ENCODE peak calls at places on chromosomes 16 and 17, in four cellular contexts. D, V, C and X are unnamed samples. For H3K27me3, the result is how much of the 10 kb centered on the place peaks cover.

GRCh38 chr17:69466451-69466850 is 52.0 kb downstream of the MAP2K6 start:
- DNase-seq in D (no peak), V (no peak), C (no peak), X (no peak)

GRCh38 chr17:31512796-31513195 is 121.3 kb downstream of the RAB11FIP4 start:
- DNase-seq in D (no peak), V (no peak), C (no peak), X (no peak)

GRCh38 chr16:61926766-61927165 is 109.5 kb downstream of the CDH8 start:
- DNase-seq in D (no peak), V (no peak), C (no peak), X (no peak)

GRCh38 chr17:51166987-51167931 is 1.0 kb downstream of the NME2 start:
- DNase-seq in D (peak), V (no peak), C (peak), X (peak)

GRCh38 chr17:7997186-7997585 is 5.2 kb upstream of the GUCY2D start:
- DNase-seq in D (no peak), V (no peak), C (no peak), X (peak)

GRCh38 chr16:69424935-69425784 is 741 bp downstream of the CYB5B start:
- DNase-seq in D (no peak), V (no peak), C (no peak), X (no peak)

GRCh38 chr16:27428035-27428785 is 26.2 kb downstream of the IL21R start:
- DNase-seq in D (no peak), V (no peak), C (peak), X (no peak)

GRCh38 chr17:4854181-4854681 is 21.1 kb downstream of the MINK1 start:
- DNase-seq in D (no peak), V (no peak), C (no peak), X (peak)

GRCh38 chr17:37273419-37274051 is 102.2 kb upstream of the C17orf78 start:
- DNase-seq in D (peak), V (no peak), C (no peak), X (peak)

GRCh38 chr17:61208301-61209098 is 191.1 kb upstream of the TBX2 start:
- DNase-seq in D (no peak), V (no peak), C (no peak), X (peak)

GRCh38 chr17:700504-701094 is 14.0 kb downstream of the VPS53 start:
- DNase-seq in D (peak), V (no peak), C (no peak), X (peak)

GRCh38 chr17:7858487-7858832 is 657 bp downstream of the CYB5D1 start:
- DNase-seq in D (peak), V (no peak), C (no peak), X (peak)

GRCh38 chr17:52048503-52048902 is 110.0 kb downstream of the CA10 start:
- DNase-seq in D (no peak), V (no peak), C (no peak), X (no peak)

GRCh38 chr16:11151156-11151904 is 104.7 kb downstream of the SOCS1 start:
- DNase-seq in D (no peak), V (no peak), C (no peak), X (no peak)

GRCh38 chr16:88533945-88534641 is 36.1 kb upstream of the ZC3H18 start:
- DNase-seq in D (no peak), V (no peak), C (peak), X (peak)

GRCh38 chr16:81885976-81886586 is 107.0 kb downstream of the PLCG2 start:
- DNase-seq in D (peak), V (no peak), C (peak), X (peak)

GRCh38 chr17:30788918-30789317 is 35.6 kb downstream of the CRLF3 start:
- DNase-seq in D (no peak), V (no peak), C (no peak), X (peak)

GRCh38 chr16:77194295-77195231 is 3.6 kb downstream of the MON1B start:
- DNase-seq in D (no peak), V (no peak), C (peak), X (no peak)

GRCh38 chr16:27625050-27625697 is 75.2 kb downstream of the KATNIP start:
- DNase-seq in D (no peak), V (no peak), C (no peak), X (peak)

GRCh38 chr16:780296-780695 is 7.9 kb downstream of the RPUSD1 start:
- DNase-seq in D (no peak), V (no peak), C (no peak), X (no peak)
- H3K27me3 ChIP-seq in D (under half), V (under half), C (under half), X (under half)

GRCh38 chr16:66536525-66536924 is 13.4 kb downstream of the TK2 start:
- DNase-seq in D (no peak), V (no peak), C (no peak), X (no peak)
- TF ChIP-seq CHD1 in D (no peak), V (no peak), C (no peak), X (no peak)

DNA sequence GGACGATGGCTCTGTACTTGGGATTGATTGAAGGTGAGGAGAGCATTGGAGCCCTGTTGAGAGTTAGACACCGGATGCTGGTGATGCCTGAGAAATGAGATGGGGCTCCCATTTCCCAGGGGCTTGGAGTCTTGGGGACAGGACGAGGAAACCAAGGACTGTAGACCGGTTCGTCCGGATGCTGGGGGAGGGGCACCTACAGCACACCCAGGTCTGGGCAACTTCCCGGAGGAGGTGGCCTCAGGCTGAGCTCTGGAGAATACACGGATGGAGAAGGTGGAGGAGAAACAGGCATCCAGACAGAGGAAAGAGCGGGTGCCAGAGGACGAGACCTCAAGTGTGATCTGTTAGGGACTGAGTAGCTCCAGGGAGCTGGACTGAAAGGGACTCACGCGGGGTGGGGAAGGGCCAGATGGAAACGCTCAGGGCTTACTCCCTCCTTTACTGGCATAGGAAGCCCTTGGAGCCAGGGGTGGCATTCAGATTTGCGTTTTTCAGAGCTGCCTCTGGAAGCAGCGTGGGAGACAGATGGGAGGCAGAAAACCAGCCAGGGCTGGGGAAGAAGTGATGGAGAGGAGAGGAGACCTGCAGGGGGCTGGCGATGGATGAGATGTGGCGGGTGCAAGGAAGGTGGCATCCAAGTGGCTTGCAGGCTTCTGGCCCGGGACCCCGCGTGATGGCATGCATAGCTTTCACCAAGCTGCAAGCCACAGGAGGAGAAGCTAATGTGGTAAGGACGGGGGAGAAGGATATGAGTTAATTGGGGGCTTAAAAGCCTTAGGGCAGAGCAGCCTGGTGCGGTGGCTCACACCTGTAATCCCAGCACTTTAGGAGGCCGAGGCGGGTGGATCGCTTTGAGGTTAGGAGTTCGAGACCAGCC is 8.3 kb downstream of the C1QTNF1 start:
- DNase-seq in D (no peak), V (no peak), C (no peak), X (no peak)
- H3K27me3 ChIP-seq in D (half or more), V (under half), C (under half), X (under half)

GRCh38 chr16:2692251-2692947 is 10.1 kb downstream of the KCTD5 start:
- DNase-seq in D (no peak), V (no peak), C (no peak), X (peak)
- TF ChIP-seq CHD1 in D (no peak), V (no peak), C (no peak), X (no peak)